ENCODE peak calls at places on chromosome 6, in nine cellular contexts. Q is NB4, E is heart right ventricle, O is ovary, H is astrocyte of the spinal cord, F is Peyer's patch, R is brain microvascular endothelial cell, I is bronchial epithelial cell, D is tibial artery. C is an unnamed sample.

GRCh38 chr6:140850438-140850837 is 1282.3 kb upstream of the GJE1 start:
- DNase-seq in Q (no peak), E (no peak), D (no peak), I (peak), R (peak), O (no peak), F (no peak), H (peak), C (peak)

GRCh38 chr6:43865086-43865485 is 95.1 kb downstream of the VEGFA start:
- DNase-seq in H (no peak), Q (no peak), F (no peak), R (no peak), D (no peak), O (no peak), E (no peak), I (no peak), C (no peak)

GRCh38 chr6:44250067-44250717 is 3.3 kb downstream of the HSP90AB1 start:
- DNase-seq in F (no peak), O (no peak), Q (no peak), I (no peak), E (no peak), D (no peak), R (no peak), H (no peak), C (no peak)

GRCh38 chr6:37483917-37484785 is 15.5 kb downstream of the CCDC167 start:
- DNase-seq in E (peak), F (peak), H (peak), D (no peak), O (peak), Q (peak), R (peak), I (peak), C (peak)

GRCh38 chr6:2103644-2104523 is 141.5 kb downstream of the GMDS start:
- DNase-seq in F (no peak), H (peak), O (no peak), E (no peak), I (peak), Q (peak), D (peak), R (peak), C (peak)

GRCh38 chr6:133548409-133548808 is 307.3 kb downstream of the EYA4 start:
- DNase-seq in D (no peak), Q (no peak), E (no peak), H (peak), I (no peak), F (no peak), R (peak), O (no peak), C (peak)

GRCh38 chr6:109513571-109514071 is 30.6 kb upstream of the ZBTB24 start:
- DNase-seq in D (no peak), F (no peak), H (peak), R (peak), Q (no peak), I (no peak), E (no peak), O (no peak), C (peak)

GRCh38 chr6:56540950-56541600 is 101.6 kb downstream of the DST start:
- DNase-seq in I (peak), O (no peak), H (no peak), R (no peak), E (no peak), D (no peak), F (no peak), Q (peak), C (no peak)

GRCh38 chr6:71194730-71195129 is 93.9 kb upstream of the OGFRL1 start:
- DNase-seq in R (peak), Q (no peak), E (no peak), I (peak), H (peak), F (no peak), D (no peak), O (no peak), C (peak)

GRCh38 chr6:37756141-37756540 is 58.5 kb upstream of the MDGA1 start:
- DNase-seq in I (no peak), F (no peak), R (no peak), D (no peak), O (no peak), E (no peak), H (no peak), Q (no peak), C (no peak)

GRCh38 chr6:94478178-94479140 is 1059.1 kb upstream of the EPHA7 start:
- DNase-seq in R (no peak), I (no peak), H (no peak), Q (peak), O (no peak), E (no peak), F (no peak), D (no peak), C (no peak)

GRCh38 chr6:39823187-39823815 is 31.1 kb downstream of the DAAM2 start:
- DNase-seq in R (no peak), Q (no peak), F (no peak), D (peak), E (peak), H (no peak), I (no peak), O (peak), C (peak)

GRCh38 chr6:52253494-52253893 is 9.2 kb upstream of the IL17F start:
- DNase-seq in H (no peak), E (no peak), Q (no peak), O (no peak), D (no peak), F (no peak), R (no peak), I (peak), C (peak)

GRCh38 chr6:129342243-129342642 is 367.7 kb downstream of the ARHGAP18 start:
- DNase-seq in O (no peak), E (no peak), F (no peak), H (no peak), I (no peak), D (no peak), R (no peak), Q (no peak), C (peak)

GRCh38 chr6:166076625-166077024 is 91.0 kb downstream of the TBXT start:
- DNase-seq in I (no peak), O (no peak), F (no peak), E (no peak), H (no peak), D (no peak), Q (peak), R (no peak), C (no peak)
- TF ChIP-seq CTCF in I (no peak), O (no peak), F (no peak), E (no peak), H (no peak), D (no peak), Q (peak), R (no peak), C (no peak)

DNA sequence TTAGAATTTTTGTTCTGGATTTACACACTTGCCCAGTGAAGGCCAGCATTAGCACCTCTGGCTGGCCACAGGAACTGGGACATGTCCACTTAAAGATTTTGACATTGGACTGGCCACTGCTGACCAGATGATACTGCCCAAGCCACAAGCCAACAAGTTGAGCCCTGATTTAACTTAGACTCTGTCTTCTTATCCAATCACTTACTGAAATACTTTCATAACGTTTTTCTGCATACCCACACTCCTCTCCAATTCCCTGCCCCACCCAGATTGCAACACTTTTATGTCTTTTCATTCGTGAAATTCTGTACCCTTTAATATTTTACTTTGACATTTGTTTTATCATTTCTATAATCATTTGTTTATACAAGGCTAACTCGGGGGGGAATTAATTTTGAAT is 170.3 kb upstream of the TAB2 start:
- DNase-seq in F (no peak), O (no peak), H (no peak), E (no peak), Q (no peak), D (no peak), R (no peak), I (no peak), C (peak)
- H3K4me3 ChIP-seq in F (no peak), O (no peak), H (no peak), E (no peak), Q (no peak), D (no peak), R (no peak), I (no peak), C (no peak)

GRCh38 chr6:170150590-170150945 is 140.3 kb downstream of the DLL1 start:
- DNase-seq in O (no peak), Q (no peak), E (no peak), R (no peak), D (no peak), F (no peak), I (no peak), H (no peak), C (no peak)
- TF ChIP-seq CTCF in O (no peak), Q (no peak), E (no peak), R (no peak), D (no peak), F (no peak), I (no peak), H (no peak), C (no peak)

GRCh38 chr6:33593414-33593727 is 13.3 kb upstream of the BAK1 start:
- DNase-seq in I (no peak), R (no peak), O (no peak), Q (no peak), F (no peak), E (no peak), D (no peak), H (no peak), C (no peak)
- H3K4me3 ChIP-seq in I (no peak), R (peak), O (no peak), Q (no peak), F (peak), E (no peak), D (no peak), H (no peak), C (no peak)

DNA sequence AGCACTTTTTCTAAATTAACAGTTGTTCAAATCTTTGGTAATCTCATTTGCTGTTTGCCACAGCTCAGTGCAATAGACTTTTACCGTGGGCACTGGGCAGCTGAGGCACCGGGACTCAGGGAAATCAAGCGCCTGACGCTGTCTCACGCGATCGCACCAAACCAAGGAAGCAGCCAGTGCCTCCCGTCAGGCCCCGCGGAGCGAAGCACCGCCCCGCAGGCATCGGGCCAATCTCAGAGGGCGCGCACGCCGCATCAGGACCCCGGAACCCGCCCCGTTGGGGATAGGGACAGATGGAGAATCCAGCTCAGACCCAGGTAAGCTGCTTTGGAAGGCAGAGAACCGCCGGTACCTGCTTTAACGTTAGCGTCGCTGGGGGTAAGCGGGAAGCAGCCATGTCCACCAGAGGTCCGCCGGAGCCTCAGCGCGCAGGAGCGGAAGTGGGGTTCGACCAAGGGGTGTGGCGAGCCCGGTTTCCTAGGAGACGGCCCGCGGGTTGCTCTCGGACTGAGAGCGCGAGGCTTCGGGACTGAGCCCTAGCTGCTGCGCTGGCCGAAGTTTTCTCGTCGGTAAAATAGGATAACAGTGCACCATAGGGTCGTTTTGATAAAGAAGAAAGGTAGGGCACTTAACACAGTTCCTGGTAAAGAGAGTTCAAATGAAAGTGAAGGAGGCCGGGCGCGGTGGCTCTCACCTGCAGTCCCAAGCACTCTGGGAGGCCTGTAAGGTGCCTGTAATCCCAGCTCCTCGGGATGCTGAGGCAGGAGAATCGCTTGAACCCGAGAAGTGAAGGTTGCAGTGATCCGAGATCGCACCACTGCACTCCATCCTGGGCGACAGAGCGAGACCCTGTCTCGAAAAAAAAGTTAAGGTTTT is at the start of gene LYRM2:
- DNase-seq in H (peak), D (peak), I (peak), Q (peak), R (peak), E (peak), F (peak), O (peak), C (peak)
- TF ChIP-seq CTCF in H (peak), D (peak), I (peak), Q (no peak), R (peak), E (no peak), F (peak), O (no peak), C (no peak)

GRCh38 chr6:158476389-158476788 is 83.5 kb upstream of the TMEM181 start:
- DNase-seq in I (no peak), Q (no peak), O (no peak), D (no peak), H (no peak), F (no peak), E (no peak), R (no peak), C (no peak)
- H3K4me3 ChIP-seq in I (no peak), Q (no peak), O (no peak), D (no peak), H (no peak), F (no peak), E (no peak), R (no peak), C (no peak)

GRCh38 chr6:118893095-118893881 is 664 bp upstream of the ASF1A start:
- DNase-seq in O (peak), R (peak), Q (peak), D (peak), E (no peak), F (no peak), H (peak), I (peak), C (peak)

GRCh38 chr6:118892248-118893094 is 1.5 kb upstream of the ASF1A start:
- DNase-seq in D (no peak), I (peak), F (no peak), Q (peak), H (peak), R (no peak), E (no peak), O (no peak), C (peak)

GRCh38 chr6:118895241-118895561 is 1.2 kb downstream of the ASF1A start:
- DNase-seq in Q (no peak), E (no peak), F (no peak), D (no peak), H (no peak), O (no peak), I (peak), R (no peak), C (no peak)

GRCh38 chr6:118894425-118895240 is 681 bp downstream of the ASF1A start:
- DNase-seq in O (peak), Q (peak), D (peak), I (peak), H (peak), E (peak), F (peak), R (peak), C (peak)

GRCh38 chr6:118893882-118894424 is at the start of gene ASF1A:
- DNase-seq in R (peak), E (peak), D (peak), Q (peak), H (peak), F (peak), O (peak), I (peak), C (peak)
- TF ChIP-seq CTCF in R (peak), E (peak), D (peak), Q (peak), H (peak), F (peak), O (peak), I (peak), C (peak)

GRCh38 chr6:151010111-151010510 is 144.6 kb downstream of the MTHFD1L start:
- DNase-seq in Q (no peak), F (no peak), D (no peak), R (no peak), E (no peak), O (no peak), H (no peak), I (no peak), C (no peak)

GRCh38 chr6:151007069-151007468 is 141.6 kb downstream of the MTHFD1L start:
- DNase-seq in E (no peak), O (no peak), D (no peak), R (no peak), I (no peak), Q (no peak), H (no peak), F (no peak), C (no peak)

GRCh38 chr6:151012321-151013294 is 147.1 kb downstream of the MTHFD1L start:
- DNase-seq in D (no peak), H (peak), I (no peak), O (no peak), E (no peak), R (peak), Q (no peak), F (no peak), C (peak)

GRCh38 chr6:151008425-151008824 is 142.9 kb downstream of the MTHFD1L start:
- DNase-seq in R (no peak), F (no peak), D (no peak), H (no peak), I (no peak), Q (no peak), E (no peak), O (no peak), C (no peak)

GRCh38 chr6:151009576-151009975 is 144.1 kb downstream of the MTHFD1L start:
- DNase-seq in Q (no peak), R (no peak), D (no peak), O (no peak), I (no peak), H (no peak), F (no peak), E (no peak), C (no peak)
- H3K4me3 ChIP-seq in Q (no peak), R (no peak), D (no peak), O (no peak), I (no peak), H (no peak), F (no peak), E (no peak), C (no peak)